ENCODE peak calls at places on chromosomes 16 and 17, in six cellular contexts. F, D, U, N, T and V are unnamed samples.

GRCh38 chr17:21674242-21674731 is 18.0 kb upstream of the KCNJ18 start:
- DNase-seq in F (no peak), D (no peak), U (no peak), N (no peak), T (no peak), V (no peak)

GRCh38 chr17:12721581-12721980 is 55.9 kb downstream of the MYOCD start:
- DNase-seq in F (no peak), D (no peak), U (no peak), N (no peak), T (no peak), V (no peak)

GRCh38 chr17:68697850-68698313 is 96.7 kb upstream of the FAM20A start:
- DNase-seq in F (peak), D (peak), U (no peak), N (no peak), T (no peak), V (peak)

GRCh38 chr17:67711916-67712315 is 5.8 kb upstream of the NOL11 start:
- DNase-seq in F (no peak), D (no peak), U (no peak), N (no peak), T (no peak), V (no peak)

GRCh38 chr17:42287305-42288077 is 807 bp upstream of the STAT5A start:
- DNase-seq in F (no peak), D (peak), U (no peak), N (no peak), T (peak), V (no peak)

GRCh38 chr17:43316522-43317142 is 82.2 kb upstream of the ARL4D start:
- DNase-seq in F (no peak), D (no peak), U (peak), N (no peak), T (peak), V (no peak)

GRCh38 chr17:45132302-45132568 is at the start of gene PLCD3:
- DNase-seq in F (no peak), D (no peak), U (peak), N (no peak), T (no peak), V (no peak)

GRCh38 chr17:32016231-32016630 is 9.0 kb downstream of the LRRC37B start:
- DNase-seq in F (no peak), D (no peak), U (no peak), N (no peak), T (no peak), V (peak)

GRCh38 chr17:78179372-78179771 is 7.5 kb downstream of the TK1 start:
- DNase-seq in F (peak), D (peak), U (no peak), N (peak), T (no peak), V (no peak)

GRCh38 chr16:22887445-22887844 is 73.5 kb downstream of the HS3ST2 start:
- DNase-seq in F (no peak), D (no peak), U (no peak), N (no peak), T (no peak), V (no peak)

GRCh38 chr17:74547736-74548135 is 1.8 kb upstream of the CD300C start:
- DNase-seq in F (no peak), D (no peak), U (no peak), N (no peak), T (no peak), V (peak)

GRCh38 chr16:578870-579405 is 9.2 kb downstream of the PIGQ start:
- DNase-seq in F (peak), D (peak), U (peak), N (no peak), T (peak), V (peak)

GRCh38 chr16:397135-397661 is at the start of gene NME4:
- DNase-seq in F (no peak), D (no peak), U (peak), N (no peak), T (no peak), V (peak)

GRCh38 chr16:67936124-67936875 is at the start of gene PSMB10:
- DNase-seq in F (peak), D (peak), U (peak), N (peak), T (no peak), V (peak)

GRCh38 chr16:78310990-78311561 is 211.6 kb downstream of the WWOX start:
- DNase-seq in F (peak), D (no peak), U (peak), N (no peak), T (no peak), V (no peak)

GRCh38 chr17:82457071-82457789 is 1.3 kb upstream of the NARF start:
- DNase-seq in F (no peak), D (peak), U (no peak), N (no peak), T (no peak), V (no peak)

GRCh38 chr17:68435361-68435760 is 21.9 kb downstream of the WIPI1 start:
- DNase-seq in F (no peak), D (no peak), U (no peak), N (no peak), T (no peak), V (no peak)

GRCh38 chr17:40490289-40490853 is 11.1 kb downstream of the TNS4 start:
- DNase-seq in F (peak), D (peak), U (peak), N (peak), T (no peak), V (peak)

GRCh38 chr16:19109288-19109664 is 4.5 kb upstream of the ITPRIPL2 start:
- DNase-seq in F (no peak), D (no peak), U (no peak), N (no peak), T (no peak), V (no peak)

GRCh38 chr17:6639651-6640535 is 618 bp downstream of the KIAA0753 start:
- DNase-seq in F (peak), D (no peak), U (peak), N (peak), T (no peak), V (no peak)

GRCh38 chr17:61726977-61727376 is 136.0 kb upstream of the NACA2 start:
- DNase-seq in F (no peak), D (no peak), U (no peak), N (no peak), T (no peak), V (no peak)

GRCh38 chr16:28982418-28982817 is 2.4 kb upstream of the LAT start:
- DNase-seq in F (no peak), D (no peak), U (no peak), N (no peak), T (no peak), V (no peak)

GRCh38 chr16:49596119-49596518 is 222.5 kb downstream of the C16orf78 start:
- DNase-seq in F (peak), D (no peak), U (peak), N (no peak), T (no peak), V (no peak)

GRCh38 chr17:17664073-17664470 is 17.2 kb upstream of the RAI1 start:
- DNase-seq in F (no peak), D (no peak), U (no peak), N (no peak), T (no peak), V (no peak)

GRCh38 chr16:48044117-48044516 is 111.7 kb downstream of the ABCC12 start:
- DNase-seq in F (no peak), D (no peak), U (no peak), N (no peak), T (no peak), V (no peak)

GRCh38 chr17:17757944-17758343 is 76.7 kb downstream of the RAI1 start:
- DNase-seq in F (no peak), D (no peak), U (no peak), N (no peak), T (no peak), V (no peak)

GRCh38 chr16:23374721-23375120 is 72.6 kb downstream of the SCNN1B start:
- DNase-seq in F (no peak), D (no peak), U (no peak), N (peak), T (no peak), V (no peak)

GRCh38 chr17:50944054-50944901 is 78.1 kb upstream of the TOB1 start:
- DNase-seq in F (peak), D (peak), U (peak), N (peak), T (peak), V (no peak)

GRCh38 chr17:76937238-76937637 is 69.0 kb downstream of the MGAT5B start:
- DNase-seq in F (no peak), D (no peak), U (no peak), N (no peak), T (no peak), V (no peak)

GRCh38 chr17:76938009-76938408 is 69.8 kb downstream of the MGAT5B start:
- DNase-seq in F (no peak), D (no peak), U (no peak), N (no peak), T (no peak), V (no peak)

GRCh38 chr17:76940738-76941350 is 72.6 kb downstream of the MGAT5B start:
- DNase-seq in F (no peak), D (no peak), U (peak), N (no peak), T (no peak), V (no peak)

GRCh38 chr17:76943202-76943601 is 75.0 kb downstream of the MGAT5B start:
- DNase-seq in F (no peak), D (no peak), U (no peak), N (no peak), T (no peak), V (no peak)

DNA sequence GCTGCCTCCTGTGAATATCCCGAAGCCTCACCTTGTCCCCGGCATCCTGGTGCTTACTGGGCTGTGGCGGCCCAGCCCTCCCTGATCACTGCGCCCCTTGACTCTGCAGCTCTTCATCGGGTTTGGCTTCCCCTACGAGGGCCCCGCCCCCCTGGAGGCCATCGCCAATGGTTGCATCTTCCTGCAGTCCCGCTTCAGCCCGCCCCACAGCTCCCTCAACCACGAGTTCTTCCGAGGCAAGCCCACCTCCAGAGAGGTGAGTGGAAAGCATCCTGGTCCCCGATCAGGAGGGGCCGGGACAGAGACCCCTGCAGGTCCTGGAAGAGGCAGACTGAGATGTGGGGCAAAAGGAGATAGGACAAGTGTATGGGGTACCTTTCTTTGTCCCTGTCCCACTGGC is 72.1 kb downstream of the MGAT5B start:
- DNase-seq in F (no peak), D (no peak), U (no peak), N (no peak), T (no peak), V (no peak)
- H3K4me3 ChIP-seq in F (no peak), D (no peak), U (no peak), N (no peak), T (no peak), V (no peak)

GRCh38 chr17:19978206-19978802 is 676 bp upstream of the AKAP10 start:
- DNase-seq in F (no peak), D (peak), U (no peak), N (no peak), T (peak), V (peak)

GRCh38 chr17:19975601-19976000 is 2.0 kb downstream of the AKAP10 start:
- DNase-seq in F (no peak), D (no peak), U (no peak), N (no peak), T (no peak), V (no peak)

GRCh38 chr17:19977360-19978205 is at the start of gene AKAP10:
- DNase-seq in F (peak), D (peak), U (peak), N (peak), T (peak), V (peak)

GRCh38 chr17:19979917-19980770 is 2.5 kb upstream of the AKAP10 start:
- DNase-seq in F (no peak), D (peak), U (peak), N (no peak), T (no peak), V (no peak)

GRCh38 chr17:19978803-19979202 is 1.2 kb upstream of the AKAP10 start:
- DNase-seq in F (no peak), D (no peak), U (no peak), N (no peak), T (no peak), V (no peak)
- H3K4me3 ChIP-seq in F (no peak), D (peak), U (peak), N (no peak), T (peak), V (no peak)

DNA sequence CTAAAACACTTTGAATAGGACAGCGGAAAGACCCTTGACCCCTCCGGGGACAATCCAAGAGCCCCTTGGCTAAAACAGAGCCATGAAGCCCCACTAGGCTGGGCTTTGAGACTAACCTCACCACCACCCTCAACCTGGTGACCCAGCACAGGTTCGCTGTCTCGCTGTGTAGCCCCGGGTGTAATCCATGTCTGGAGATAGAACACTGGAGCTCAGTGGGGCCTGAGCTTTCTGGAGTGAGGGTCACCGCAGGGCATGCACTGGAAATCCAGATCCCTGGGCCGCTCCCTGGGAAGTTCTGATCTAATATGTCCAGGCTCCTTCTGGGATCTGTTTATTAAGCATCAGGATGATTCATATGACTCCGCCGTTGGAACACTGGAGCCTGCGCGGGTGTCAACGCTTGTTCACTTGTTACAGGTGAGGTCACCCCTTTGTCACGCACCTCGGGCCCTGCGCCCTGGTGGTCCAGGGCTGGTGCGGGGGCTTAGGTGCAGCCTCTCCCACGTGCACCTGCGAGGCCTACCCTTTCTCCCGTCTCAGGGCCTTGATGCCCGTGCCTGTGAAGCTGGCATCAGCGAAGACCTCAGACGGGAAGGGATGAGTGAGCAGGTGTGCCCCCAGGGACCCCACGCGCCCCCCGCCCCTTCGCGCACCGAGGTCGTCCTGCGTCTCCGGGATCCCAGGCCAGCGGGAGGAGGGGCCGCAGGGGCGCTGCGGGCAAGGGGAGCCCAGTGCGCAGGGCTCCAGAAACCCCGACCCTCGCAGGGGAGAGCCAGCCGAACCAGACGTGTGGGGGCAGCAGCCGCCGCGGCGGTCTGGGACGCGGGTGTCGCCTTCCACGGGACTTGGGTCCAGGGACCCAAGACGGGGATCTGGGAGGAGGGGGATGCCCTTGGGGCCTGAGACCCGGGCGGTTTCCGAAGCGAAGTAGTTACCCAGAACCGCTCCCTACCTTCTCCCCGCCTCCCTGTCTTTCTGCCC is 224.1 kb upstream of the FOXF1 start:
- DNase-seq in F (peak), D (no peak), U (peak), N (no peak), T (no peak), V (no peak)
- H3K4me3 ChIP-seq in F (no peak), D (no peak), U (peak), N (no peak), T (no peak), V (no peak)

GRCh38 chr17:81310963-81311550 is 15.9 kb upstream of the SLC38A10 start:
- DNase-seq in F (no peak), D (no peak), U (no peak), N (no peak), T (no peak), V (no peak)

GRCh38 chr17:81307636-81308035 is 12.5 kb upstream of the SLC38A10 start:
- DNase-seq in F (no peak), D (no peak), U (no peak), N (no peak), T (no peak), V (no peak)

GRCh38 chr17:81308161-81308560 is 13.1 kb upstream of the SLC38A10 start:
- DNase-seq in F (no peak), D (no peak), U (no peak), N (no peak), T (no peak), V (no peak)

GRCh38 chr17:81309859-81310839 is 15.0 kb upstream of the SLC38A10 start:
- DNase-seq in F (no peak), D (no peak), U (no peak), N (peak), T (no peak), V (no peak)

DNA sequence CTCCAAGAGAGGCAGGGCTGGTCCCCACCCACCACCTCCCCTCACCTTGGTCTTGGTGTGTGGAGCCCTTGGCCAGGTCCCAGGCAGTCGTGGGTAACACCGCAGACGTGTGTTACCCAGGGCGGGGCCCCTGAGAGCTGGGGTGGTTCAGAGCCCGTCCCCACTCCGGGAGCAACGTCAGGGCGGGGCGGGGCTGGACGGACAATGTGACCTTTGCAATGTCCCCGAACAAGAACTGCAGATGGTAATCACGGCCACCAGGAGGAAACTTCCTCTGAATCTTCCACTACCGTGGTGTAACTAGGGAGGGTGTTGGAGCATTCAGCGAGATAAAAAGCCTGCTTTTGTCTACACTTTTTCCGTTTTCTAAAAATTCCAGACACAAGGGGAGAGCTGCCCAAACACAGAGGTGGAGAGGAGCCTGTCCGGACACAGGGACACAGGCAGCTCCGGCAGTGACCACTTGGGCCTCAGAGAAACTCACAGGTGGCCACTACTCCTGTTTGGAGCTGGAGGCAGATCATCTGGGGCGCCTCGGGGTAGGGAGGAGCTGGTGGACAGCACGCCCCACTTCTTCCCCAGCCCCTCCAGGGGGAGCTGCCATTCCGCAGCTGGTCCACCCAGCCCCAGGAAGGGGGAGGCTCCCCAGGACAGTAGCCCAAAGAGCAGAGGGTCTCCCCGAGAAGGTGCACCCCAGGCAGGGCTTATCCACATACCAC is 14.2 kb upstream of the SLC38A10 start:
- DNase-seq in F (peak), D (peak), U (peak), N (peak), T (no peak), V (peak)
- H3K4me3 ChIP-seq in F (no peak), D (peak), U (no peak), N (peak), T (no peak), V (no peak)

DNA sequence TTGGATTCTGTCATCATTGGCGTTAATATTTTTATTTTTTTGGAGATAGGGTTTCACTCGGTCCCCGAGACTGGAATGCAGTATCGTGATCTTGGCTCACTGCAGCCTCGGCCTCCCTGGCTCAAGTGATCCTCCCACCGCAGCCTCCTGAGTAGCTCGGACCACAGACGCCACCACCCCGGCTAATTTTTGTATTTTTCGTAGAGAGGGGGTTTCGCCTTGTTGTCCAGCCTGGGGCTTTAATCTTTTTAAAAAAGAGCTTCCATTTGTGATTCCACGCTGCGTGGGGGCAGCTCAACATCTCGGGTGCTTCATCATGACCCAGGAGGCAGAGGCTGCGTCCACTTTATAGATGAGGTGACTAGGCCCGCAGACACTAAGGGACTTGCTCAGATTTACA is 1.5 kb downstream of the BANP start:
- DNase-seq in F (no peak), D (no peak), U (no peak), N (no peak), T (no peak), V (no peak)
- H3K4me3 ChIP-seq in F (no peak), D (no peak), U (peak), N (peak), T (peak), V (no peak)

DNA sequence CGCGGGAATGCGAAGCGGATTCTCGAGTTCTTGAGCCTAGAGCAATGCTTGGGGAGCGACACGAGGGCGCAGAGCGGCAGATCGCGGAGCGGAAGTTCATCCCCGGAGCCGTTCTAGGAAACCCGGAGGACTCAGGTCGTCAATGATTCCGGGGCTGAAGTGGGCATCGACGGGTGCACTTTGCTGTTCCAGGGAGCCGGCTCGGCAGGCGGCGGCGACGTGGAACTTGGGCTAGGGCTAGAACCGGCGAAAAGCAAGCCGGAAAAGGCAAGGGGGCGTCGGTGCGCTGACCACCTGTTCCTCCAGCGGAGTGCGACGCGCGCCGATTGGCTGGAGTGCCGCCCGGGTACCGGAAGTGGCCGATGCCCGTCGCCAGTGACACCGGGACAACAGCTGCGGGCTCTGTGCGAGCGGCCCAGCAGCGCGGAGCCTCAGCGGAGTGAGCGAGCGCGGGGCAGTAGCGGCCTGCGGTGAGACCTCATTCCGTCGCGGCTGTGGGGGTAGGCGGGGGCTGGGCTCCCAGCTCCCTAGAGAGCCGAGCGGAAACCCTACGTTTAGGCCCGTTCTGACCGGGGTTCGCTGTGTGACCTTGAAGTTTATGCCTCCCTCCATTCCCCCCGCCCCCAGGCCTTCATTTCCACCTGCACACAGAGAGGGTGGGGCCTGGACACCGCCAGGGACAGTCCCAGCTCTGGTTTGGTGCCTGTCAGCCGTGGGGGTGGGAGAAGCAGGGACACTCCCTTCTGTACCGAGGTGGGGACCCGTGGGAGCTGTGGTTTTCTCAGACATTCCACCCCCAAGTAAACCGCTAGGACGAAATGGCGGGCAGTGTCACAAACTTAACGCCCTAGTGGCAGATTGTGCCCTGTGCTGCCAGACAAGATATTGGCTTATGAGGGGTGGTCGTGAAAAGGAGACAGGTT is at the start of gene ZFP3:
- DNase-seq in F (peak), D (peak), U (peak), N (peak), T (peak), V (no peak)
- H3K4me3 ChIP-seq in F (peak), D (peak), U (no peak), N (peak), T (peak), V (no peak)